ENCODE peak calls at places on chromosomes 16 and 17, in four cellular contexts. Y, I, D and V are unnamed samples.

GRCh38 chr17:62703269-62703775 is 75.9 kb downstream of the MRC2 start:
- DNase-seq in D (no peak), Y (no peak), I (no peak), V (no peak)

GRCh38 chr17:49979748-49980479 is 10.9 kb downstream of the DLX4 start:
- DNase-seq in Y (no peak), I (no peak), D (no peak), V (no peak)

GRCh38 chr17:3030096-3030495 is 33.3 kb downstream of the OR1D5 start:
- DNase-seq in I (no peak), Y (no peak), D (peak; percentile 91), V (no peak)

GRCh38 chr17:42266918-42267766 is 9.0 kb downstream of the STAT5B start:
- DNase-seq in Y (peak; percentile 57), D (peak; percentile 95), I (no peak), V (no peak)

GRCh38 chr16:89507219-89507833 is 877 bp upstream of the SPG7 start:
- DNase-seq in D (no peak), I (no peak), Y (no peak), V (no peak)

GRCh38 chr16:88737298-88738166 is 31.2 kb downstream of the CTU2 start:
- DNase-seq in D (peak; percentile 86), I (no peak), Y (peak; percentile 22), V (peak; percentile 66)

GRCh38 chr16:526181-527014 is 1.1 kb upstream of the CAPN15 start:
- DNase-seq in Y (no peak), I (no peak), D (peak; percentile 66), V (no peak)

GRCh38 chr17:60156746-60157145 is 7.0 kb downstream of the CA4 start:
- DNase-seq in Y (no peak), I (no peak), D (no peak), V (no peak)

GRCh38 chr17:7233701-7234099 is 617 bp downstream of the DVL2 start:
- DNase-seq in Y (no peak), I (peak; percentile 33), D (no peak), V (no peak)

GRCh38 chr16:58459344-58460218 is 40.4 kb upstream of the NDRG4 start:
- DNase-seq in I (no peak), D (peak; percentile 34), Y (no peak), V (no peak)

GRCh38 chr16:14434860-14435259 is 195.2 kb downstream of the PARN start:
- DNase-seq in D (no peak), I (no peak), Y (no peak), V (no peak)

GRCh38 chr17:16419929-16420271 is 4.5 kb downstream of the TRPV2 start:
- DNase-seq in D (peak; percentile 67), I (no peak), Y (no peak), V (no peak)

GRCh38 chr16:10616744-10617640 is 36.6 kb upstream of the EMP2 start:
- DNase-seq in Y (no peak), I (peak; percentile 11), D (peak; percentile 68), V (no peak)